ENCODE peak calls at places on chromosomes 11 and 22, in nine cellular contexts. One of them, this sample, is unnamed.
A peak's percentile ranks its signal among the peaks of the same experiment; 100 is the strongest.

GRCh38 chr11:133386262-133386661 is 146.0 kb downstream of the OPCML start:
- DNase-seq in psoas muscle: no peak
- DNase-seq in lung: no peak
- DNase-seq in uterus: no peak
- DNase-seq in HFFc6: no peak
- DNase-seq in WTC11: no peak
- DNase-seq in mucosa of descending colon: no peak
- DNase-seq in GM12865: no peak
- DNase-seq in H1: no peak
- DNase-seq in this sample: no peak

GRCh38 chr11:19573666-19574065 is 139.0 kb upstream of the NAV2 start:
- DNase-seq in psoas muscle: no peak
- DNase-seq in lung: no peak
- DNase-seq in uterus: peak; percentile 31
- DNase-seq in HFFc6: no peak
- DNase-seq in WTC11: no peak
- DNase-seq in mucosa of descending colon: no peak
- DNase-seq in GM12865: no peak
- DNase-seq in H1: no peak
- DNase-seq in this sample: no peak

GRCh38 chr11:68683952-68684384 is 376 bp upstream of the GAL start:
- DNase-seq in psoas muscle: no peak
- DNase-seq in lung: no peak
- DNase-seq in uterus: no peak
- DNase-seq in HFFc6: no peak
- DNase-seq in WTC11: no peak
- DNase-seq in mucosa of descending colon: no peak
- DNase-seq in GM12865: no peak
- DNase-seq in H1: no peak
- DNase-seq in this sample: no peak

GRCh38 chr11:35031869-35032268 is 107.1 kb upstream of the CD44 start:
- DNase-seq in psoas muscle: no peak
- DNase-seq in lung: no peak
- DNase-seq in uterus: no peak
- DNase-seq in HFFc6: peak; percentile 94
- DNase-seq in WTC11: no peak
- DNase-seq in mucosa of descending colon: no peak
- DNase-seq in GM12865: no peak
- DNase-seq in H1: no peak
- DNase-seq in this sample: no peak

GRCh38 chr11:118290923-118291322 is 13.6 kb upstream of the CD3E start:
- DNase-seq in psoas muscle: no peak
- DNase-seq in lung: peak; percentile 50
- DNase-seq in uterus: no peak
- DNase-seq in HFFc6: peak; percentile 12
- DNase-seq in WTC11: no peak
- DNase-seq in mucosa of descending colon: no peak
- DNase-seq in GM12865: peak; percentile 48
- DNase-seq in H1: no peak
- DNase-seq in this sample: no peak

GRCh38 chr11:44774131-44774530 is 47.4 kb downstream of the TSPAN18 start:
- DNase-seq in psoas muscle: peak; percentile 67
- DNase-seq in lung: no peak
- DNase-seq in uterus: peak; percentile 46
- DNase-seq in HFFc6: no peak
- DNase-seq in WTC11: peak; percentile 41
- DNase-seq in mucosa of descending colon: no peak
- DNase-seq in GM12865: no peak
- DNase-seq in H1: no peak
- DNase-seq in this sample: no peak

GRCh38 chr11:123525072-123525471 is 95.0 kb downstream of the GRAMD1B start:
- DNase-seq in psoas muscle: no peak
- DNase-seq in lung: no peak
- DNase-seq in uterus: no peak
- DNase-seq in HFFc6: no peak
- DNase-seq in WTC11: no peak
- DNase-seq in mucosa of descending colon: no peak
- DNase-seq in GM12865: no peak
- DNase-seq in H1: no peak
- DNase-seq in this sample: no peak

GRCh38 chr11:111418436-111418787 is 39.3 kb upstream of the POU2AF1 start:
- DNase-seq in psoas muscle: no peak
- DNase-seq in lung: no peak
- DNase-seq in uterus: no peak
- DNase-seq in HFFc6: no peak
- DNase-seq in WTC11: no peak
- DNase-seq in mucosa of descending colon: no peak
- DNase-seq in GM12865: peak; percentile 52
- DNase-seq in H1: no peak
- DNase-seq in this sample: no peak

GRCh38 chr22:17823964-17824363 is 49.7 kb upstream of the BID start:
- DNase-seq in psoas muscle: no peak
- DNase-seq in lung: no peak
- DNase-seq in uterus: no peak
- DNase-seq in HFFc6: no peak
- DNase-seq in WTC11: no peak
- DNase-seq in mucosa of descending colon: no peak
- DNase-seq in GM12865: no peak
- DNase-seq in H1: no peak
- DNase-seq in this sample: no peak

GRCh38 chr11:35927730-35928129 is 16.1 kb upstream of the LDLRAD3 start:
- DNase-seq in psoas muscle: peak; percentile 94
- DNase-seq in lung: peak; percentile 87
- DNase-seq in uterus: peak; percentile 84
- DNase-seq in HFFc6: no peak
- DNase-seq in WTC11: no peak
- DNase-seq in mucosa of descending colon: peak; percentile 53
- DNase-seq in GM12865: no peak
- DNase-seq in H1: no peak
- DNase-seq in this sample: no peak

GRCh38 chr11:33690290-33691050 is 10.2 kb downstream of the C11orf91 start:
- DNase-seq in psoas muscle: peak; percentile 84
- DNase-seq in lung: no peak
- DNase-seq in uterus: peak; percentile 64
- DNase-seq in HFFc6: peak; percentile 100
- DNase-seq in WTC11: no peak
- DNase-seq in mucosa of descending colon: peak; percentile 66
- DNase-seq in GM12865: no peak
- DNase-seq in H1: no peak
- DNase-seq in this sample: peak; percentile 76

GRCh38 chr11:131195801-131196517 is 174.5 kb upstream of the NTM start:
- DNase-seq in psoas muscle: peak; percentile 55
- DNase-seq in lung: peak; percentile 67
- DNase-seq in uterus: peak; percentile 28
- DNase-seq in HFFc6: peak; percentile 37
- DNase-seq in WTC11: no peak
- DNase-seq in mucosa of descending colon: no peak
- DNase-seq in GM12865: no peak
- DNase-seq in H1: no peak
- DNase-seq in this sample: peak; percentile 3

GRCh38 chr11:118436639-118437045 is 350 bp downstream of the KMT2A start:
- DNase-seq in psoas muscle: peak; percentile 61
- DNase-seq in lung: no peak
- DNase-seq in uterus: no peak
- DNase-seq in HFFc6: no peak
- DNase-seq in WTC11: peak; percentile 23
- DNase-seq in mucosa of descending colon: peak; percentile 75
- DNase-seq in GM12865: peak; percentile 48
- DNase-seq in H1: no peak
- DNase-seq in this sample: no peak

GRCh38 chr11:104668797-104669463 is 229.3 kb downstream of the CASP12 start:
- DNase-seq in psoas muscle: no peak
- DNase-seq in lung: no peak
- DNase-seq in uterus: no peak
- DNase-seq in HFFc6: peak; percentile 12
- DNase-seq in WTC11: no peak
- DNase-seq in mucosa of descending colon: no peak
- DNase-seq in GM12865: no peak
- DNase-seq in H1: no peak
- DNase-seq in this sample: peak; percentile 22

GRCh38 chr22:42697542-42698013 is 23.1 kb downstream of the A4GALT start:
- DNase-seq in psoas muscle: peak; percentile 97
- DNase-seq in lung: no peak
- DNase-seq in uterus: peak; percentile 89
- DNase-seq in HFFc6: peak; percentile 89
- DNase-seq in WTC11: no peak
- DNase-seq in mucosa of descending colon: peak; percentile 81
- DNase-seq in GM12865: no peak
- DNase-seq in H1: no peak
- DNase-seq in this sample: no peak

GRCh38 chr22:27212081-27212480 is 554.7 kb downstream of the MIAT start:
- DNase-seq in psoas muscle: no peak
- DNase-seq in lung: no peak
- DNase-seq in uterus: no peak
- DNase-seq in HFFc6: no peak
- DNase-seq in WTC11: no peak
- DNase-seq in mucosa of descending colon: no peak
- DNase-seq in GM12865: no peak
- DNase-seq in H1: no peak
- DNase-seq in this sample: no peak

GRCh38 chr11:31805037-31805628 is 6.0 kb downstream of the PAX6 start:
- DNase-seq in psoas muscle: no peak
- DNase-seq in lung: no peak
- DNase-seq in uterus: no peak
- DNase-seq in HFFc6: no peak
- DNase-seq in WTC11: peak; percentile 61
- DNase-seq in mucosa of descending colon: no peak
- DNase-seq in GM12865: no peak
- DNase-seq in H1: no peak
- DNase-seq in this sample: no peak

GRCh38 chr22:23793326-23793725 is 6.6 kb downstream of the SMARCB1 start:
- DNase-seq in psoas muscle: no peak
- DNase-seq in lung: no peak
- DNase-seq in uterus: no peak
- DNase-seq in HFFc6: no peak
- DNase-seq in WTC11: no peak
- DNase-seq in mucosa of descending colon: no peak
- DNase-seq in GM12865: no peak
- DNase-seq in H1: no peak
- DNase-seq in this sample: no peak

GRCh38 chr11:80028998-80029397 is 588.2 kb upstream of the TENM4 start:
- DNase-seq in psoas muscle: no peak
- DNase-seq in lung: no peak
- DNase-seq in uterus: no peak
- DNase-seq in HFFc6: no peak
- DNase-seq in WTC11: peak; percentile 12
- DNase-seq in mucosa of descending colon: no peak
- DNase-seq in GM12865: no peak
- DNase-seq in H1: no peak
- DNase-seq in this sample: no peak

GRCh38 chr22:31969789-31970489 is 25.6 kb downstream of the YWHAH start:
- DNase-seq in psoas muscle: peak; percentile 66
- DNase-seq in lung: peak; percentile 70
- DNase-seq in uterus: peak; percentile 56
- DNase-seq in HFFc6: peak; percentile 44
- DNase-seq in WTC11: peak; percentile 87
- DNase-seq in mucosa of descending colon: peak; percentile 83
- DNase-seq in GM12865: peak; percentile 82
- DNase-seq in H1: peak; percentile 74
- DNase-seq in this sample: peak; percentile 18
- TF ChIP-seq CTCF in psoas muscle: peak; percentile 47
- TF ChIP-seq CTCF in lung: no peak
- TF ChIP-seq CTCF in uterus: peak; percentile 52
- TF ChIP-seq CTCF in HFFc6: no peak
- TF ChIP-seq CTCF in WTC11: no peak
- TF ChIP-seq CTCF in mucosa of descending colon: no peak
- TF ChIP-seq CTCF in GM12865: peak; percentile 60
- TF ChIP-seq CTCF in H1: peak; percentile 90
- TF ChIP-seq CTCF in this sample: peak; percentile 69

DNA sequence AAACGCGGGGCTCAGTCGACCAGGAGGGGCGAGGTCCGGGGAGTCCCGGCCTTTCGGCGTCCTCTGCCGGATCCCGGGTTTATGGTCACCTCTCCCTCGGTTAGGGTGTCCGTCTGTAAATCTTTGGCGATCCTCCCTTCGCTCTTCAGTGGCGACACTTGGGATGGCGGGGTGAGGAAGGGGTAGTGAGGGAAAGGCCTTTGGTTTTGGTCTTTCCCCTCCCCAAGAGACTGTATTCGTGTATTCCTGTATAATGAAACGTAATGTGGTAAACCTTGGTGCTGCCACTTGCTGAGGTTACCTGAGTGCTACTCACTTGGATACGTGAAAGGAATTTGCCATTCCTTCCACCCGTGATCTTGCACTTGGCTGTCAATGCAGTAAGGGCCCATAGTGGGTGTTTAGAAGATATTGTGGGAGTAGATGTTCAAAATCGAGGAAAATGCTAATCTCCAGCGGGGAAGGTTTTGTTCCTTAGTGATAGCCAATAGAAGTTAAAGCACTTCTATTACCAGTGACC is 546 bp upstream of the NUP160 start:
- DNase-seq in psoas muscle: no peak
- DNase-seq in lung: no peak
- DNase-seq in uterus: no peak
- DNase-seq in HFFc6: no peak
- DNase-seq in WTC11: no peak
- DNase-seq in mucosa of descending colon: no peak
- DNase-seq in GM12865: no peak
- DNase-seq in H1: no peak
- DNase-seq in this sample: no peak
- TF ChIP-seq CTCF in psoas muscle: no peak
- TF ChIP-seq CTCF in lung: no peak
- TF ChIP-seq CTCF in uterus: no peak
- TF ChIP-seq CTCF in HFFc6: no peak
- TF ChIP-seq CTCF in WTC11: no peak
- TF ChIP-seq CTCF in mucosa of descending colon: no peak
- TF ChIP-seq CTCF in GM12865: no peak
- TF ChIP-seq CTCF in H1: no peak
- TF ChIP-seq CTCF in this sample: no peak

GRCh38 chr11:116454020-116454645 is 318.7 kb downstream of the BUD13 start:
- DNase-seq in psoas muscle: no peak
- DNase-seq in lung: peak; percentile 39
- DNase-seq in uterus: peak; percentile 52
- DNase-seq in HFFc6: peak; percentile 11
- DNase-seq in WTC11: peak; percentile 76
- DNase-seq in mucosa of descending colon: no peak
- DNase-seq in GM12865: peak; percentile 56
- DNase-seq in H1: no peak
- DNase-seq in this sample: no peak
- TF ChIP-seq CTCF in psoas muscle: peak; percentile 58
- TF ChIP-seq CTCF in lung: peak; percentile 30
- TF ChIP-seq CTCF in uterus: peak; percentile 57
- TF ChIP-seq CTCF in HFFc6: peak; percentile 65
- TF ChIP-seq CTCF in WTC11: no peak
- TF ChIP-seq CTCF in mucosa of descending colon: peak; percentile 34
- TF ChIP-seq CTCF in GM12865: peak; percentile 64
- TF ChIP-seq CTCF in H1: peak; percentile 84
- TF ChIP-seq CTCF in this sample: peak; percentile 54

DNA sequence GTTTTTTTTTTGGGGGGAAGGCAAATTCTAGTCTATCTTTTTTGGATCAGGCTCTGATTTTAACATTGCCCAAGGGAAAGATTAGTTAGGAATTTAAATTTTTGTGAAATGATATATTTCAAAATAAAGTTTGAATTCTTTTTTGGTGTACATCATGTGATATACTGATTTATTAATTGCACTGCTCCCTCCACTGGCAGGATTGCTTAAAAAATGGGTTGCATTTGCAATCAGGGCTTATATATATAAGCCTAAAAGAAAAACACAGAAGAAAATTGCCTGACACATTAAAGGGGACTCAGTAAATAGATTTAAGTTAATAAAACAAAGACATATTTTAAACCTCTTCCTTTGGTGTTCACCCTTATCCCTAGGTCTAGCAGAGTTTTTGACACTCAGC is 1.2 kb downstream of the DYNC2H1 start:
- DNase-seq in psoas muscle: no peak
- DNase-seq in lung: no peak
- DNase-seq in uterus: no peak
- DNase-seq in HFFc6: peak; percentile 57
- DNase-seq in WTC11: no peak
- DNase-seq in mucosa of descending colon: no peak
- DNase-seq in GM12865: no peak
- DNase-seq in H1: no peak
- DNase-seq in this sample: no peak
- TF ChIP-seq CTCF in psoas muscle: no peak
- TF ChIP-seq CTCF in lung: no peak
- TF ChIP-seq CTCF in uterus: peak; percentile 15
- TF ChIP-seq CTCF in HFFc6: peak; percentile 77
- TF ChIP-seq CTCF in WTC11: no peak
- TF ChIP-seq CTCF in mucosa of descending colon: no peak
- TF ChIP-seq CTCF in GM12865: no peak
- TF ChIP-seq CTCF in H1: no peak
- TF ChIP-seq CTCF in this sample: peak; percentile 41